ENCODE peak calls at places on chromosomes 7 and 10, in seven cellular contexts. J, O, S, G, P, K and D are unnamed samples. For H3K4me1, the result is how much of the 10 kb centered on the place peaks cover.

GRCh38 chr10:11446133-11446532 is 165.3 kb downstream of the USP6NL start:
- DNase-seq in O (no peak), G (no peak), K (no peak), J (no peak), P (no peak), S (no peak), D (no peak)

GRCh38 chr10:130336612-130337304 is 200.6 kb downstream of the GLRX3 start:
- DNase-seq in O (no peak), S (no peak), G (no peak), K (no peak), P (no peak), J (no peak), D (no peak)

GRCh38 chr7:112395893-112396292 is 54.4 kb upstream of the IFRD1 start:
- DNase-seq in K (no peak), O (no peak), S (no peak), G (no peak), J (no peak), P (no peak), D (no peak)

GRCh38 chr7:141157138-141157765 is 83.4 kb downstream of the TMEM178B start:
- DNase-seq in S (no peak), G (no peak), O (no peak), K (no peak), P (no peak), J (no peak), D (no peak)

GRCh38 chr7:127809285-127809702 is 157.3 kb downstream of the SND1 start:
- DNase-seq in G (peak), K (no peak), O (peak), P (no peak), S (no peak), J (no peak), D (peak)

GRCh38 chr7:69177941-69178494 is 420.3 kb upstream of the AUTS2 start:
- DNase-seq in O (no peak), P (no peak), G (no peak), S (no peak), J (no peak), K (no peak), D (no peak)

GRCh38 chr7:46486264-46487206 is 565.5 kb upstream of the IGFBP3 start:
- DNase-seq in K (no peak), S (peak), O (peak), G (peak), J (no peak), P (no peak), D (peak)

GRCh38 chr10:46541735-46542566 is 14.5 kb downstream of the GPRIN2 start:
- DNase-seq in J (no peak), S (peak), O (no peak), P (no peak), G (no peak), K (no peak), D (no peak)

GRCh38 chr10:77737608-77738007 is 100.0 kb upstream of the KCNMA1 start:
- DNase-seq in G (peak), O (peak), K (peak), S (no peak), J (peak), P (no peak), D (peak)

GRCh38 chr10:26269754-26270153 is 53.2 kb downstream of the GAD2 start:
- DNase-seq in O (peak), K (peak), J (peak), S (peak), P (no peak), G (peak), D (no peak)

GRCh38 chr7:40859965-40860543 is 725.2 kb downstream of the SUGCT start:
- DNase-seq in P (no peak), G (no peak), S (no peak), J (no peak), O (no peak), K (no peak), D (peak)

GRCh38 chr10:100743626-100744135 is 1.7 kb upstream of the PAX2 start:
- DNase-seq in G (peak), J (peak), K (peak), O (peak), P (no peak), S (peak), D (no peak)

GRCh38 chr10:31401287-31401686 is 82.3 kb downstream of the ZEB1 start:
- DNase-seq in O (peak), K (no peak), P (no peak), G (no peak), J (no peak), S (no peak), D (no peak)

GRCh38 chr10:112435013-112435619 is 11.6 kb downstream of the ZDHHC6 start:
- DNase-seq in O (peak), P (no peak), J (peak), K (peak), S (peak), G (peak), D (peak)

GRCh38 chr7:142870575-142871259 is 14.8 kb downstream of the TRPV6 start:
- DNase-seq in O (no peak), S (no peak), J (no peak), G (no peak), P (no peak), K (no peak), D (no peak)

GRCh38 chr10:11874568-11875182 is 51.5 kb downstream of the PROSER2 start:
- DNase-seq in G (no peak), S (no peak), O (peak), J (peak), K (peak), P (no peak), D (peak)

GRCh38 chr7:100598425-100598824 is 3.7 kb upstream of the PCOLCE start:
- DNase-seq in O (no peak), P (no peak), S (no peak), G (peak), K (no peak), J (no peak), D (no peak)

GRCh38 chr10:95480102-95480900 is 80.9 kb downstream of the SORBS1 start:
- DNase-seq in G (peak), S (no peak), P (no peak), J (no peak), O (no peak), K (peak), D (no peak)

GRCh38 chr7:45593121-45593541 is 19.0 kb downstream of the ADCY1 start:
- DNase-seq in K (no peak), P (no peak), G (no peak), J (no peak), S (no peak), O (no peak), D (no peak)

GRCh38 chr10:62093863-62094291 is 174.8 kb downstream of the RTKN2 start:
- DNase-seq in K (peak), O (peak), J (no peak), S (no peak), P (no peak), G (peak), D (peak)

GRCh38 chr10:132009575-132009974 is 27.9 kb upstream of the BNIP3 start:
- DNase-seq in S (no peak), J (no peak), O (no peak), G (no peak), P (no peak), K (no peak), D (no peak)

GRCh38 chr10:130326954-130327353 is 190.8 kb downstream of the GLRX3 start:
- DNase-seq in O (no peak), P (no peak), G (no peak), K (no peak), S (no peak), J (no peak), D (no peak)

GRCh38 chr10:119477444-119477843 is 65.1 kb downstream of the RGS10 start:
- DNase-seq in S (no peak), G (no peak), J (no peak), K (no peak), P (no peak), O (no peak), D (no peak)

GRCh38 chr10:102612964-102613275 is 31.4 kb upstream of the TRIM8 start:
- DNase-seq in G (no peak), O (no peak), K (no peak), J (no peak), S (no peak), P (peak), D (no peak)
- H3K27ac ChIP-seq in G (no peak), O (no peak), K (no peak), J (no peak), S (no peak), P (peak), D (no peak)

DNA sequence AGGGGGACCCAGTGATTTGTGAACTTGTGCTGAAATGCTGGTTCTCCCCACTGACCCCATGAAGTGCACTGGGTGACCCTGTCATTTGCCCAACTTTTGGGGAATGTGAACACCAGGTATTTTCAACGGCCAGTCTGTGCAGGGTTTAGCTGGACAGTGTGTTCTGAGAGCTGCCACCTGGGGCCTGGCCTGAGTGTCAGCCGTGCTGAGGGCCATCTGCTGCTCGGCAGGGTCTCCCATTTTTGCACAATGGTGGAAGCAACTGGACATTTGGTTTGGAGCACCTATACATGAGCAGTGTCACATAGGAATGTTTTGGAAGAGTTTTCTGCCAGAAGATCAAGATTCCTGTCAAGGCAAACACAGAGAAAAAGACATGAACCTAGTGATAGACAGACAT is 5.2 kb downstream of the CHN2 start:
- DNase-seq in O (no peak), J (no peak), K (no peak), P (no peak), G (no peak), S (no peak), D (no peak)
- H3K4me1 ChIP-seq in O (under half), J (under half), K (under half), P (under half), G (under half), S (under half), D (under half)

GRCh38 chr10:85651507-85651902 is 715.1 kb downstream of the GRID1 start:
- DNase-seq in J (no peak), K (peak), G (no peak), P (no peak), S (no peak), O (no peak), D (no peak)

GRCh38 chr10:85657478-85658113 is 709.0 kb downstream of the GRID1 start:
- DNase-seq in J (no peak), K (no peak), G (no peak), P (no peak), O (no peak), S (no peak), D (no peak)

GRCh38 chr10:85658518-85658917 is 708.1 kb downstream of the GRID1 start:
- DNase-seq in O (no peak), P (no peak), S (no peak), K (no peak), G (no peak), J (no peak), D (no peak)

GRCh38 chr10:85650791-85651506 is 715.6 kb downstream of the GRID1 start:
- DNase-seq in O (no peak), K (peak), G (no peak), P (no peak), J (no peak), S (no peak), D (peak)

GRCh38 chr10:85655394-85655793 is 711.2 kb downstream of the GRID1 start:
- DNase-seq in O (no peak), S (no peak), K (no peak), P (no peak), J (no peak), G (no peak), D (no peak)
- H3K27ac ChIP-seq in O (no peak), S (no peak), K (no peak), P (no peak), J (no peak), G (no peak), D (no peak)

GRCh38 chr7:30142710-30143109 is 7.9 kb downstream of the MTURN start:
- DNase-seq in S (no peak), G (peak), P (no peak), J (peak), O (peak), K (peak), D (no peak)
- H3K4me1 ChIP-seq in S (under half), G (under half), P (under half), J (under half), O (under half), K (under half), D (under half)

GRCh38 chr10:58952747-58953466 is 223.5 kb upstream of the PHYHIPL start:
- DNase-seq in P (no peak), S (peak), G (peak), K (peak), O (peak), J (peak), D (peak)
- H3K27ac ChIP-seq in P (no peak), S (peak), G (peak), K (no peak), O (no peak), J (no peak), D (no peak)

GRCh38 chr7:22330903-22331302 is 26.1 kb downstream of the RAPGEF5 start:
- DNase-seq in O (no peak), S (no peak), G (no peak), J (no peak), P (no peak), K (no peak), D (no peak)

GRCh38 chr7:22320416-22320815 is 36.5 kb downstream of the RAPGEF5 start:
- DNase-seq in O (no peak), J (no peak), K (peak), P (no peak), S (no peak), G (peak), D (no peak)

GRCh38 chr7:22326181-22326580 is 30.8 kb downstream of the RAPGEF5 start:
- DNase-seq in S (no peak), P (no peak), O (no peak), J (no peak), K (no peak), G (no peak), D (no peak)

GRCh38 chr7:22329816-22330524 is 27.0 kb downstream of the RAPGEF5 start:
- DNase-seq in K (no peak), P (no peak), O (peak), J (no peak), G (no peak), S (no peak), D (no peak)

GRCh38 chr7:22325671-22326070 is 31.3 kb downstream of the RAPGEF5 start:
- DNase-seq in O (peak), G (no peak), K (no peak), P (no peak), S (no peak), J (no peak), D (peak)
- H3K4me1 ChIP-seq in O (under half), G (under half), K (under half), P (under half), S (under half), J (under half), D (under half)

GRCh38 chr7:154598864-154599263 is 404.1 kb downstream of the PAXIP1 start:
- DNase-seq in O (no peak), G (no peak), S (no peak), P (no peak), K (no peak), J (no peak), D (no peak)

GRCh38 chr7:154598405-154598804 is 404.5 kb downstream of the PAXIP1 start:
- DNase-seq in K (no peak), J (no peak), G (no peak), O (no peak), S (no peak), P (no peak), D (no peak)
- H3K27ac ChIP-seq in K (no peak), J (no peak), G (no peak), O (no peak), S (no peak), P (no peak), D (no peak)

GRCh38 chr10:44976352-44977198 is 2.0 kb downstream of the DEPP1 start:
- DNase-seq in G (no peak), S (no peak), P (no peak), O (no peak), K (no peak), J (no peak), D (no peak)

GRCh38 chr10:44977287-44978212 is 1.1 kb downstream of the DEPP1 start:
- DNase-seq in K (no peak), G (no peak), J (no peak), O (no peak), P (no peak), S (no peak), D (no peak)

GRCh38 chr10:44978570-44979280 is at the start of gene DEPP1:
- DNase-seq in K (peak), S (peak), J (peak), P (no peak), O (peak), G (peak), D (peak)

GRCh38 chr10:44979281-44980181 is 922 bp upstream of the DEPP1 start:
- DNase-seq in G (no peak), J (no peak), S (no peak), P (no peak), O (no peak), K (peak), D (peak)

GRCh38 chr10:44978213-44978569 is 418 bp downstream of the DEPP1 start:
- DNase-seq in P (no peak), S (no peak), K (peak), O (no peak), J (no peak), G (no peak), D (no peak)
- H3K4me1 ChIP-seq in P (under half), S (half or more), K (half or more), O (half or more), J (half or more), G (under half), D (under half)

GRCh38 chr7:2022021-2022409 is 210.7 kb downstream of the MAD1L1 start:
- DNase-seq in S (no peak), P (no peak), G (no peak), K (no peak), O (no peak), J (no peak), D (no peak)

GRCh38 chr7:2017483-2017891 is 215.3 kb downstream of the MAD1L1 start:
- DNase-seq in J (no peak), K (peak), G (no peak), P (no peak), O (no peak), S (no peak), D (no peak)

GRCh38 chr7:2018786-2019692 is 213.7 kb downstream of the MAD1L1 start:
- DNase-seq in S (no peak), O (peak), J (no peak), P (no peak), K (peak), G (peak), D (peak)

GRCh38 chr7:2017914-2018785 is 214.6 kb downstream of the MAD1L1 start:
- DNase-seq in P (no peak), O (no peak), J (no peak), S (no peak), G (no peak), K (no peak), D (no peak)

GRCh38 chr7:2019693-2020511 is 212.8 kb downstream of the MAD1L1 start:
- DNase-seq in K (peak), J (no peak), P (no peak), G (peak), S (no peak), O (no peak), D (no peak)
- H3K27ac ChIP-seq in K (no peak), J (no peak), P (no peak), G (peak), S (no peak), O (no peak), D (peak)

GRCh38 chr7:36781011-36781738 is 56.9 kb upstream of the AOAH start:
- DNase-seq in P (peak), J (no peak), G (no peak), K (no peak), O (no peak), S (no peak), D (no peak)

GRCh38 chr7:36775061-36775631 is 50.9 kb upstream of the AOAH start:
- DNase-seq in K (peak), S (no peak), J (no peak), O (no peak), G (no peak), P (no peak), D (no peak)

GRCh38 chr7:36777062-36777461 is 52.8 kb upstream of the AOAH start:
- DNase-seq in G (no peak), O (no peak), P (peak), S (no peak), K (no peak), J (no peak), D (no peak)

GRCh38 chr7:36777855-36778254 is 53.6 kb upstream of the AOAH start:
- DNase-seq in S (no peak), P (no peak), O (no peak), G (no peak), J (no peak), K (no peak), D (no peak)

GRCh38 chr7:36775673-36776072 is 51.4 kb upstream of the AOAH start:
- DNase-seq in G (no peak), O (no peak), J (no peak), S (no peak), P (no peak), K (peak), D (no peak)
- H3K4me1 ChIP-seq in G (under half), O (under half), J (under half), S (under half), P (under half), K (under half), D (under half)